ENCODE peak calls at places on chromosome 15, in six cellular contexts. F is H1, A is mesendoderm, O is IMR-90, R is mesenchymal stem cell, P is H9. G is an unnamed sample.

GRCh38 chr15:82143390-82144047 is 97.7 kb upstream of the MEX3B start:
- DNase-seq in F (no peak), A (no peak), O (no peak), R (no peak), P (no peak), G (no peak)

GRCh38 chr15:55774113-55774970 is 31.4 kb upstream of the PRTG start:
- DNase-seq in F (no peak), A (peak), O (peak), R (peak), P (peak), G (peak)

GRCh38 chr15:92521624-92522008 is 127.9 kb downstream of the ST8SIA2 start:
- DNase-seq in F (peak), A (peak), O (peak), R (peak), P (peak), G (peak)

GRCh38 chr15:79952329-79952728 is 18.7 kb downstream of the BCL2A1 start:
- DNase-seq in F (no peak), A (no peak), O (no peak), R (no peak), P (no peak), G (no peak)

GRCh38 chr15:63402498-63403253 is 21.0 kb upstream of the CA12 start:
- DNase-seq in F (no peak), A (peak), O (peak), R (peak), P (no peak), G (peak)

GRCh38 chr15:92000709-92001108 is 147.2 kb downstream of the SLCO3A1 start:
- DNase-seq in F (no peak), A (no peak), O (no peak), R (no peak), P (no peak), G (peak)

GRCh38 chr15:95973566-95974256 is 356.8 kb upstream of the NR2F2 start:
- DNase-seq in F (no peak), A (no peak), O (no peak), R (no peak), P (no peak), G (no peak)

GRCh38 chr15:58932791-58933310 is 628 bp downstream of the SLTM start:
- DNase-seq in F (no peak), A (no peak), O (no peak), R (peak), P (no peak), G (no peak)

GRCh38 chr15:97931314-97931713 is 29.2 kb upstream of the ARRDC4 start:
- DNase-seq in F (no peak), A (no peak), O (no peak), R (no peak), P (no peak), G (no peak)

GRCh38 chr15:65056868-65057548 is 10.8 kb downstream of the RASL12 start:
- DNase-seq in F (no peak), A (no peak), O (peak), R (peak), P (no peak), G (no peak)

GRCh38 chr15:65409284-65409631 is 13.5 kb downstream of the IGDCC4 start:
- DNase-seq in F (no peak), A (no peak), O (peak), R (peak), P (no peak), G (no peak)

GRCh38 chr15:62647195-62647865 is 395.2 kb upstream of the TPM1 start:
- DNase-seq in F (no peak), A (peak), O (peak), R (peak), P (no peak), G (no peak)

GRCh38 chr15:60155661-60156060 is 151.6 kb downstream of the FOXB1 start:
- DNase-seq in F (no peak), A (no peak), O (peak), R (peak), P (no peak), G (no peak)

GRCh38 chr15:52093539-52094502 is 18.8 kb downstream of the BCL2L10 start:
- DNase-seq in F (no peak), A (no peak), O (peak), R (peak), P (no peak), G (no peak)

GRCh38 chr15:58462547-58462946 is 30.8 kb downstream of the LIPC start:
- DNase-seq in F (no peak), A (peak), O (no peak), R (no peak), P (peak), G (no peak)

GRCh38 chr15:35362195-35362829 is 183.7 kb downstream of the DPH6 start:
- DNase-seq in F (no peak), A (no peak), O (peak), R (peak), P (no peak), G (no peak)

GRCh38 chr15:59741274-59741906 is 52.3 kb upstream of the BNIP2 start:
- DNase-seq in F (no peak), A (peak), O (no peak), R (peak), P (peak), G (peak)

GRCh38 chr15:43241100-43241499 is 20.3 kb upstream of the EPB42 start:
- DNase-seq in F (no peak), A (no peak), O (peak), R (no peak), P (no peak), G (no peak)

GRCh38 chr15:42203891-42204290 is 4.2 kb downstream of the VPS39 start:
- DNase-seq in F (no peak), A (no peak), O (no peak), R (no peak), P (no peak), G (no peak)

GRCh38 chr15:78461171-78461881 is 23.3 kb downstream of the IREB2 start:
- DNase-seq in F (no peak), A (peak), O (no peak), R (peak), P (no peak), G (no peak)

GRCh38 chr15:88752956-88753355 is 50.3 kb upstream of the ACAN start:
- DNase-seq in F (no peak), A (no peak), O (no peak), R (no peak), P (no peak), G (no peak)

GRCh38 chr15:49864251-49864650 is 243.4 kb downstream of the DTWD1 start:
- DNase-seq in F (no peak), A (no peak), O (no peak), R (peak), P (no peak), G (no peak)

GRCh38 chr15:63803106-63803886 is 30.5 kb downstream of the HERC1 start:
- DNase-seq in F (no peak), A (no peak), O (no peak), R (no peak), P (no peak), G (no peak)

GRCh38 chr15:40936709-40937666 is 7.8 kb downstream of the DLL4 start:
- DNase-seq in F (no peak), A (peak), O (peak), R (no peak), P (no peak), G (no peak)

GRCh38 chr15:76973362-76973743 is 21.6 kb upstream of the PSTPIP1 start:
- DNase-seq in F (peak), A (peak), O (peak), R (peak), P (peak), G (peak)

GRCh38 chr15:96327155-96327741 is 3.3 kb upstream of the NR2F2 start:
- DNase-seq in F (no peak), A (peak), O (peak), R (peak), P (peak), G (no peak)

GRCh38 chr15:42104095-42104891 is 9.9 kb upstream of the PLA2G4D start:
- DNase-seq in F (no peak), A (no peak), O (no peak), R (peak), P (no peak), G (no peak)

GRCh38 chr15:25391971-25392733 is 46.7 kb downstream of the UBE3A start:
- DNase-seq in F (no peak), A (no peak), O (peak), R (peak), P (no peak), G (no peak)

GRCh38 chr15:45802140-45802539 is 167.3 kb downstream of the SQOR start:
- DNase-seq in F (no peak), A (no peak), O (no peak), R (no peak), P (no peak), G (no peak)

GRCh38 chr15:68091743-68092142 is 37.6 kb downstream of the PIAS1 start:
- DNase-seq in F (no peak), A (no peak), O (no peak), R (no peak), P (no peak), G (no peak)

GRCh38 chr15:27937873-27938272 is 161.2 kb downstream of the OCA2 start:
- DNase-seq in F (no peak), A (no peak), O (no peak), R (no peak), P (no peak), G (no peak)

GRCh38 chr15:63482874-63483323 is 21.5 kb upstream of the USP3 start:
- DNase-seq in F (no peak), A (no peak), O (no peak), R (no peak), P (no peak), G (no peak)

GRCh38 chr15:70323111-70323851 is 225.6 kb upstream of the TLE3 start:
- DNase-seq in F (no peak), A (peak), O (no peak), R (no peak), P (no peak), G (peak)

GRCh38 chr15:70328137-70329115 is 230.7 kb upstream of the TLE3 start:
- DNase-seq in F (no peak), A (no peak), O (peak), R (no peak), P (no peak), G (no peak)

GRCh38 chr15:63255485-63255990 is 21.9 kb upstream of the APH1B start:
- DNase-seq in F (no peak), A (no peak), O (no peak), R (no peak), P (no peak), G (no peak)

DNA sequence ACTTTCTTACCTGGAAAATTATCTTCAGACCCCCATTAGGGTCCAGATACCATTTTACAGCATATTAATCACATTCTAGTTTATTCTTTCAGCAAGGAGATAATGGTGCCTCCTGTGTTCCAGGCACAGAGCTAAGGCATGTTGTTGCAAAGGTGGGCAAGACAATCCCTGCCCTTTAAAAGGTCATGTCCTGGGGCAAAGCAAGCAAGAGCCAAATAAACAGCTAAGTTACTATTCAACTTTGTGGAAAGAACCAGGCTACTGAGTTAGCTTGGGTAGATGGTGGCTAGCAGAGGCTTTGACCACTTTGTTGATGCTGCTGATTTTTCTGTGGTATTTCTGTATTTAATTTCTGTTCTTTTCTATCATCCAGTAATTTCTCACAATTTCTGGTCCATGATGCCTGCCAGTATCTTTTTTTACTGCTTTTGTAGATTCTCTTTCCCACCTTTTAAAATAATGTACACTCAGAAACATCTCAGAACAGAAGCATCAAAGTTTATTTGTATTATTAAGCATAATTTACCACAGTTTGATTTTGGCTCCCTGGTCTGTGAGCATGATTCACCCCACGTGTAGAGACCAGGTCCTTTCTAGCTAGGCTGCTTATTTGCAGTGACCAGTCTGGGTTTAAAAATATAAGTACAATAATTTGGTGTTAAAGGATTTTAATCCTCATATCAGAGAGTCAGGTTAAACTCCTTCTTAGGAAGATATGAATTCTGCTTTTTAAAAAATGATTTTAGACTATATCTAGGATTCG is 71.5 kb downstream of the LRRC28 start:
- DNase-seq in F (no peak), A (no peak), O (peak), R (no peak), P (no peak), G (no peak)
- H3K4ac ChIP-seq in F (no peak), A (no peak), O (no peak), R (no peak), P (no peak), G (no peak)

DNA sequence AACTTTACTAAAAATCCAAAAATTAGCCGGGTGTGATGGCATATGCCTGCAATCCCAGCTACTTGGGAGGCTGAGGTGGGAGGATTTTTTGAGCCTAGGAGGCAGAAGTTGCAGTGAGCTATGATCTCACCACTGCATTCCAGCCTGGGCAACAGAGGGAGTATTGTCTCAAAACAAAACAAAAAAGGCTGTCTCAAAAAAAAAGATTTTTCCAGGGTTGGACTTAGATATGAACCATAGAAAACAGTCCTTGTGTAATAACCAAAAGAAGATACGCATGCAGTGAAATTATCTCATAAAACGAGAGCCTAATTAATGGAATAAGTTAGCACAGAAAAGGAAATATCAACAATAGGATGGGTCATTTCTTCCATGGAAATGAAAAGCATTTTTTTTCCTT is 320.4 kb upstream of the RASGRP1 start:
- DNase-seq in F (no peak), A (no peak), O (peak), R (peak), P (no peak), G (no peak)
- H2BK120ac ChIP-seq in F (no peak), A (no peak), O (peak), R (peak), P (no peak), G (no peak)

GRCh38 chr15:66757521-66757920 is 55.5 kb downstream of the SMAD6 start:
- DNase-seq in F (no peak), A (no peak), O (no peak), R (no peak), P (no peak), G (no peak)
- H3K4ac ChIP-seq in F (no peak), A (no peak), O (no peak), R (no peak), P (no peak), G (no peak)

GRCh38 chr15:66848666-66849392 is 146.8 kb downstream of the SMAD6 start:
- DNase-seq in F (no peak), A (no peak), O (no peak), R (no peak), P (peak), G (no peak)
- H2BK120ac ChIP-seq in F (no peak), A (no peak), O (no peak), R (peak), P (no peak), G (no peak)

GRCh38 chr15:48331796-48332641 is 790 bp downstream of the DUT start:
- DNase-seq in F (peak), A (peak), O (peak), R (no peak), P (peak), G (no peak)
- H3K4ac ChIP-seq in F (peak), A (peak), O (peak), R (no peak), P (no peak), G (peak)

DNA sequence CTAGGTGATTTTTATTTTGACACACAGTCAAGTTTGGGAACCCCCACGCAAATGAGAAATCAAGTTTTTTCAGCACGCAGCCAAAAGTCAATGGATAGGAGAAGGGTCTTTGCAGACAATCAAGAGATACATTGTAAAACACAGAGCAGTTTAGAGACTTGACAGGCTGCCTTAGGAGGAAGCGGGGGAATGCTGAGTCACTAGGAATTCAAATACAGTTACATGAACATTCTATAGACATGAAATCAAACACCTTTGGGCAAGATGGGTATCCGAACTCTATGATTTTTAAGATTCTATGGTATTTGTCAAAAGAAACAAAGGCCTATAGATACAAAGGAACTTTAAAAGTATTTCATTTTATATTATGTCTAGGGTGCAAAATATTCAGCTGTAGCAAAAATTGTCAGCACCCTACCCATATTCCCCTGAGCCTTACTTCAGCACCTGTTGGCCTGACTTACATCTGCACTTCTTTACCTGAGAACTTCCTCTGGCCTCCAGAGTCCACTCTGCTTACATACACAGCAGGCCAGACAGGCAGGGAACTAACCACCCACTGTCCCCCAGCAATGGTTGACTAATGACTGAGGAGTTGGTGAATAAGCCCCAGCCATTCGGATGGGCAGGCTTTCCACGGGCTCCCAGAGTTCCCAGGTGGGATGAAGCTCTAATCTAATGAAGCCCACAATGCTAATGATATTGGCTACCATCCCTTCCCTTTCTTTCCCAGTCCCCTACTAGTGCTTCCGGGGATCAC is 289.3 kb upstream of the RORA start:
- DNase-seq in F (no peak), A (peak), O (peak), R (no peak), P (no peak), G (no peak)
- H2BK120ac ChIP-seq in F (no peak), A (no peak), O (no peak), R (no peak), P (no peak), G (no peak)

G was measured in neuronal stem cell.